ENCODE peak calls at places on chromosomes 12 and 14, in six cellular contexts. F is retina; W is COR-L47; C is brain microvascular endothelial cell; Y is hepatocyte; B is effector CD4-positive, alpha-beta T cell. E is an unnamed sample.

GRCh38 chr12:9049520-9050133 is 60.3 kb downstream of the KLRG1 start:
- DNase-seq in F (no peak), W (no peak), C (peak; percentile 39), Y (peak; percentile 67), B (peak; percentile 30), E (peak; percentile 58)

GRCh38 chr14:90553921-90554336 is 157.1 kb downstream of the CALM1 start:
- DNase-seq in F (no peak), W (peak; percentile 46), C (no peak), Y (no peak), B (no peak), E (no peak)

GRCh38 chr14:64612021-64612380 is 62.2 kb downstream of the PPP1R36 start:
- DNase-seq in F (no peak), W (no peak), C (peak; percentile 22), Y (no peak), B (no peak), E (no peak)

GRCh38 chr12:57389033-57389432 is 41.8 kb downstream of the R3HDM2 start:
- DNase-seq in F (no peak), W (no peak), C (peak; percentile 81), Y (peak; percentile 10), B (no peak), E (no peak)

GRCh38 chr14:91744068-91744480 is 12.2 kb upstream of the CATSPERB start:
- DNase-seq in F (no peak), W (no peak), C (no peak), Y (peak; percentile 53), B (no peak), E (no peak)

GRCh38 chr12:11707535-11707934 is 58.1 kb downstream of the ETV6 start:
- DNase-seq in F (no peak), W (no peak), C (no peak), Y (no peak), B (no peak), E (no peak)

GRCh38 chr12:115378296-115378695 is 694.3 kb upstream of the TBX3 start:
- DNase-seq in F (no peak), W (no peak), C (no peak), Y (no peak), B (no peak), E (peak; percentile 30)

GRCh38 chr12:54032627-54033100 is at the start of gene HOXC5:
- DNase-seq in F (peak; percentile 94), W (peak; percentile 27), C (peak; percentile 16), Y (peak; percentile 86), B (peak; percentile 40), E (peak; percentile 81)

GRCh38 chr14:93462479-93462878 is 31.7 kb downstream of the UNC79 start:
- DNase-seq in F (no peak), W (no peak), C (no peak), Y (no peak), B (no peak), E (no peak)

E was measured in SK-N-MC.